ENCODE peak calls at places on chromosomes 6 and 20, in nine cellular contexts. F is HepG2, V is transverse colon, K is K562, L is stomach, Z is breast epithelium, G is HCT116, P is sigmoid colon, C is suprapubic skin. J is an unnamed sample.

GRCh38 chr6:110476046-110476849 is at the start of gene SLC22A16:
- DNase-seq in L (no peak), F (no peak), V (no peak), C (no peak), P (no peak), K (no peak), Z (no peak), G (no peak), J (no peak)

GRCh38 chr20:50320910-50321796 is 130.5 kb downstream of the CEBPB start:
- DNase-seq in C (peak), F (peak), P (peak), V (peak), G (peak), K (peak), Z (peak), L (peak), J (peak)

GRCh38 chr20:1909097-1909496 is 13.9 kb downstream of the SIRPA start:
- DNase-seq in Z (no peak), K (no peak), P (no peak), G (no peak), V (no peak), L (no peak), F (no peak), C (no peak), J (no peak)

GRCh38 chr20:33894798-33895197 is 83.7 kb downstream of the CHMP4B start:
- DNase-seq in Z (no peak), V (no peak), C (no peak), L (no peak), K (no peak), P (no peak), G (no peak), F (no peak), J (no peak)

GRCh38 chr6:170435766-170436165 is 117.3 kb downstream of the PSMB1 start:
- DNase-seq in V (no peak), L (no peak), F (no peak), C (no peak), P (no peak), K (no peak), G (no peak), Z (no peak), J (no peak)

GRCh38 chr6:83341765-83342164 is 89.1 kb downstream of the ME1 start:
- DNase-seq in F (peak), V (no peak), P (no peak), Z (no peak), G (no peak), K (no peak), L (no peak), C (no peak), J (no peak)

GRCh38 chr6:106173480-106173879 is 87.3 kb downstream of the PRDM1 start:
- DNase-seq in P (no peak), L (no peak), Z (no peak), V (no peak), F (no peak), G (no peak), K (no peak), C (no peak), J (no peak)

GRCh38 chr6:62652692-62653328 is 366.8 kb upstream of the KHDRBS2 start:
- DNase-seq in P (no peak), G (peak), L (no peak), F (no peak), V (no peak), C (no peak), K (peak), Z (no peak), J (no peak)

GRCh38 chr6:85255661-85256060 is 194.2 kb upstream of the NT5E start:
- DNase-seq in P (no peak), G (no peak), K (no peak), L (no peak), C (no peak), Z (no peak), V (no peak), F (no peak), J (no peak)

GRCh38 chr20:44477151-44477550 is 1.5 kb downstream of the TTPAL start:
- DNase-seq in G (no peak), V (no peak), F (no peak), K (no peak), P (no peak), L (no peak), C (no peak), Z (no peak), J (no peak)

GRCh38 chr20:53786071-53786444 is 192.4 kb upstream of the ZNF217 start:
- DNase-seq in L (no peak), K (no peak), P (no peak), G (no peak), Z (no peak), C (no peak), V (no peak), F (no peak), J (no peak)

GRCh38 chr20:41087777-41088176 is 49.6 kb upstream of the PLCG1 start:
- DNase-seq in C (no peak), Z (no peak), L (no peak), P (no peak), G (no peak), F (no peak), V (no peak), K (no peak), J (no peak)

DNA sequence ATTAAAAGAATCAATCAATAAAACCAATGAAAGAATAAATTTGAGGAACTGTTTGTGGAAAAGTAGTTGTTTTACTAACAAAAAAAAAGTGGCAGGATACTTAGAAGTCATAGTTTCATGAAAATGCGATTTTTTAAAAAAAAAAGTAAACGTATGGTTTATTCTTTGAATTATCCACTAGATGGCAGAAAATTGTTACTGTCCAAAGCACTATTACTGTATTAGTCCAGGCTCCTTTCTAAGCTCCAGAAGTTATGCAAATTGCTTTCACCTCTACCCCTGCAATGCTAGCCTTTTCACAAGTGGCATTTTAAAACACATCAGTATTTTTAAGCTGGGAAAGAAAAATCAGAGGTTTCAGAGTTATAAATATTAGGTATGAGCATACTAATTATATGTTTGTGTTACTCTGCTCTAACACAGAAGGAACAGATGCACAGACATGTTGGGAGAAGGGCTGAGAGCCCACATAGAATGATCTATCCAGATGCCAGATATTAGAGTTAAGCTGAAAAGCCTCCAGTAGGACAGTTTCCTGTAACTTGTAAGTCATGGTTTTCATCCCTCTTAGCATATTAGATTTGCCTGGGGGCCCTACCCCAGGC is 63.9 kb downstream of the FHL5 start:
- DNase-seq in K (peak), F (peak), Z (no peak), G (peak), C (no peak), L (no peak), V (no peak), P (no peak), J (peak)
- TF ChIP-seq CTCF in K (peak), F (peak), Z (no peak), G (no peak), C (no peak), L (peak), V (peak), P (no peak), J (no peak)

DNA sequence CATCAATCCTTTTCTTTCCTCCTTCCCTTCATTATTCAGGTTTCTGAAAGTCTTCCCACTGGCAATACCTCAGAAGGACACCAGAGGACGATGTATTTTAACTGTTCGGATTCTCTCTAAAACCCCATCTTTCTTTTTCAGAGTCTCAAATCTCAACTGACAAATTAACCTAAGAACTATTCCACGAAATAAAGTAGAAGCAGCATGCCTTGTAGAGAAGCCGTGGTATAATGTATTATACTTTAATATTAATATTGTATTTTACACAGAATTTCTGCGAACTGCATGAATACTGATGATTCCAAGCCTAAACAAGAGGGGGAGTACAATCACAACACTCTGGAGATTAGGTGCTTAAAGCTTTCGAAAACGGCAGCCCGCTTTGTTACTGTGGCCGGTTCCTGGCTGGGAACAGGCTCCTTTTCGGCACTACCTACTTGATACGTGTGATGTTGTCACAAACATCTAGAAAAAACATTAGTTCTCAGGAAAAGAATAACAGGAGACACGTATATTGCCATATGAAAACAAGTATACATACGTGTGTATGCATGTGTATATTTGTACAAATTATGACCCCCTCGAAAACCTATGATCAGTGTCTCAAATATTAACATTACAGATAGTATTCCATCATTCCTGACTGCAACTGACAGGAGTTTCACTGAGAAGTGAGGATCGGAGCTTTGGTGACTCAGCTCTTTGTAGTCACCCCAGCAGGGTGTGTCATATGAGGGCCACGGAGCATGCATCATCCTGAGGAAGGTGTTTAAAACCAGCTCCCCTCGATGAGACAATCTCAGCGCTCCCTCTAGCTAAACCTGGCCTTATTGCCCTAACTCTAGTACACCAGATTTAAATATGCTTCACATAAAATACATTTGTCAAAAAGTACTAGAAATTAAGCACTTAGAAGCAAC is 319.7 kb upstream of the TCF21 start:
- DNase-seq in Z (no peak), F (peak), K (peak), G (peak), C (no peak), L (no peak), P (peak), V (peak), J (peak)
- TF ChIP-seq POLR2A in Z (no peak), F (no peak), K (no peak), G (no peak), C (no peak), L (no peak), P (no peak), V (no peak), J (no peak)

DNA sequence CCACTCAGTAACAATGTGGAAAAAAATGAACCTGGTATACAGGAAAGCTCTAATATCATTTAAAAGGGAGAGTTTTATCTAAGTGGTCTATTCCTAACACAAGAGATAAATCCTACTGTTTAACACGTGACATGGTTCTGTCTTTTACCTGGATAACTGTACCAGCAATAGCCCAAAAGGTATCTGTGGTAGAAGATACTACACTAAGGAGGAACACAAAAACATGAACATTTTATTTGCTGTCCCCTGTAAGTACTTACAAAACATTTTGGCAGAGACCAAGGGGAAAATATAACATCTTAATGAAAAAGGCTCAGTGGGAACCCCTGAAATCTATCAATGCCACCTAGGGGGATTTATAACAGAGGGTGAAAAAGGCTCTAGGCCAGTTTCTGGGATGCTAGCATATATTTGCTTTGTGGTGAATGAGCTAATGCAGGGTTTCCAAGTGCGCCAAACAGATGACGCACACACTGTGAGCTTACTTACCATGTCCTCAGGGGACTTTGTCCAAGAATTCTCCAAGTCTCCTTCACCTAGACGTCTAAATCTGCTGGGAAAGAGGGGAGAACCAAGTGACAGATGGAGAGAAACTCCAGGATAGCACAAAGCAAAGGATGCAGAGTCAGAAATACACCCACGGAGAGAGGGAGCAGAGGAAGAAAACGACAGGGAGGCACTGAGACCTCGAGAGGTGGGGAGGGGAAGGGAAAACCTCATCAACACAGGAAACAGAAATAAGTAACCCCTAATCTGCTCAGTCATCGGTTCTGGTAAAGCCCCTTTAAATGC is 147.9 kb upstream of the PRND start:
- DNase-seq in Z (no peak), K (no peak), C (no peak), F (no peak), P (peak), G (no peak), L (no peak), V (no peak), J (no peak)
- TF ChIP-seq POLR2AphosphoS5 in Z (no peak), K (no peak), C (no peak), F (no peak), P (peak), G (no peak), L (peak), V (no peak), J (no peak)

GRCh38 chr6:139019722-139020121 is 8.8 kb upstream of the ABRACL start:
- DNase-seq in G (no peak), F (no peak), P (no peak), V (no peak), L (no peak), Z (no peak), C (no peak), K (no peak), J (no peak)
- TF ChIP-seq CTCF in G (no peak), F (no peak), P (no peak), V (no peak), L (no peak), Z (no peak), C (no peak), K (no peak), J (no peak)

DNA sequence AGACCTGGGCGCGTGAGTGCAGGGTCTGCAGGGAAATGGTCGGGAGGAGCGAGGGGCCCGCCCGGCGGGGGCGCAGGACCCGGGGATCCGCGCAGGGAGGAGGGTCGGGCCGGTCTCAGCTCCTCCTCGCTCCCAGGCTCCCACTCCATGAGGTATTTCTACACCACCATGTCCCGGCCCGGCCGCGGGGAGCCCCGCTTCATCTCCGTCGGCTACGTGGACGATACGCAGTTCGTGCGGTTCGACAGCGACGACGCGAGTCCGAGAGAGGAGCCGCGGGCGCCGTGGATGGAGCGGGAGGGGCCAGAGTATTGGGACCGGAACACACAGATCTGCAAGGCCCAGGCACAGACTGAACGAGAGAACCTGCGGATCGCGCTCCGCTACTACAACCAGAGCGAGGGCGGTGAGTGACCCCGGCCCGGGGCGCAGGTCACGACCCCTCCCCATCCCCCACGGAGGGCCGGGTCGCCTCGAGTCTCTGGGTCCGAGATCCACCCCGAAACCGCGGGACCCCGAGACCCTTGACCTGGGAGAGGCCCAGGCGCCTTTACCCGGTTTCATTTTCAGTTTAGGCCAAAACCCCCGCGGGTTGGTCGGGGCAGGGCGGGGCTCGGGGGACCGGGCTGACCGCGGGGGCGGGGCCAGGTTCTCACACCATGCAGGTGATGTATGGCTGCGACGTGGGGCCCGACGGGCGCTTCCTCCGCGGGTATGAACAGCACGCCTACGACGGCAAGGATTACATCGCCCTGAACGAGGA is 54.3 kb upstream of the HLA-A start:
- DNase-seq in F (no peak), Z (no peak), V (peak), K (no peak), C (peak), G (peak), L (peak), P (peak), J (peak)
- TF ChIP-seq POLR2A in F (no peak), Z (no peak), V (peak), K (no peak), C (no peak), G (peak), L (no peak), P (no peak), J (no peak)

DNA sequence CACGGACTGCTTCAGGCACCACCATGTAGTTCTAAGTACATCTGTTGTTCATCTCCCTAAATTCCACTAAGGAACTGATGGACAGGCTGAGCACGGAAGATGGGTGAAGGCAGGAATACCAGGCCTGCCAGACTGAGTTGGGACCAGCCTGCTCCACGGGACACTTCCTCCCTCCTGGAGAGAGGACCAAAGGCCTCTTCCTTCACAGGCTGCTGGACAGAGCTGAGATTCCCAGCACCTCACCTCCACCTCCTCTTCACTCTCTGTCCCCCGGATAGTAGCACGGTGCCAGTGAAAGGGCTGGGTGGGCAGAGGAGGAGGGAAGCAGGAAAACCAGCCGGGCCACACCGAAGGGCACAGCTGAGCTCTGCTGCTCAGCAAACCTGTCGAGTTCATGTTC is 22.9 kb upstream of the TCFL5 start:
- DNase-seq in F (no peak), Z (no peak), K (no peak), V (no peak), P (no peak), G (no peak), C (no peak), L (no peak), J (no peak)
- TF ChIP-seq POLR2AphosphoS5 in F (no peak), Z (no peak), K (no peak), V (no peak), P (no peak), G (no peak), C (no peak), L (no peak), J (no peak)